ENCODE peak calls at places on chromosomes 5 and 9, in ten cellular contexts. One of them, this sample, is unnamed.

GRCh38 chr9:96140401-96141180 is 161.4 kb downstream of the HSD17B3 start:
- DNase-seq in activated T-cell treated with anti-CD3 and anti-CD28 coated beads for 1 hour: no peak
- DNase-seq in AML-193: no peak
- DNase-seq in effector memory CD8-positive, alpha-beta T cell: no peak
- DNase-seq in stimulated activated CD4-positive, alpha-beta T cell treated with anti-CD3 and anti-CD28 coated beads, Interleukin-4, amount 100 ng/mL, for 1 hour: no peak
- DNase-seq in NAMALWA: no peak
- DNase-seq in mucosa of gallbladder: peak
- DNase-seq in GDM1: no peak
- DNase-seq in activated B cell treated with CpG ODN at 0.5 μM for 24 hours: no peak
- DNase-seq in NCI-H1105: no peak
- DNase-seq in this sample: no peak

GRCh38 chr5:141914154-141914743 is 9.4 kb upstream of the DELE1 start:
- DNase-seq in NCI-H1105: peak
- DNase-seq in activated T-cell treated with anti-CD3 and anti-CD28 coated beads for 1 hour: peak
- DNase-seq in activated B cell treated with CpG ODN at 0.5 μM for 24 hours: peak
- DNase-seq in stimulated activated CD4-positive, alpha-beta T cell treated with anti-CD3 and anti-CD28 coated beads, Interleukin-4, amount 100 ng/mL, for 1 hour: peak
- DNase-seq in GDM1: no peak
- DNase-seq in NAMALWA: no peak
- DNase-seq in AML-193: peak
- DNase-seq in effector memory CD8-positive, alpha-beta T cell: no peak
- DNase-seq in mucosa of gallbladder: peak
- DNase-seq in this sample: no peak

GRCh38 chr9:138022121-138022741 is 144.6 kb downstream of the CACNA1B start:
- DNase-seq in NAMALWA: peak
- DNase-seq in AML-193: no peak
- DNase-seq in stimulated activated CD4-positive, alpha-beta T cell treated with anti-CD3 and anti-CD28 coated beads, Interleukin-4, amount 100 ng/mL, for 1 hour: no peak
- DNase-seq in NCI-H1105: no peak
- DNase-seq in mucosa of gallbladder: no peak
- DNase-seq in GDM1: no peak
- DNase-seq in activated T-cell treated with anti-CD3 and anti-CD28 coated beads for 1 hour: no peak
- DNase-seq in effector memory CD8-positive, alpha-beta T cell: no peak
- DNase-seq in activated B cell treated with CpG ODN at 0.5 μM for 24 hours: no peak
- DNase-seq in this sample: peak

GRCh38 chr5:56422060-56422762 is 189.1 kb upstream of the ANKRD55 start:
- DNase-seq in NAMALWA: no peak
- DNase-seq in activated T-cell treated with anti-CD3 and anti-CD28 coated beads for 1 hour: no peak
- DNase-seq in GDM1: no peak
- DNase-seq in AML-193: no peak
- DNase-seq in mucosa of gallbladder: peak
- DNase-seq in effector memory CD8-positive, alpha-beta T cell: no peak
- DNase-seq in activated B cell treated with CpG ODN at 0.5 μM for 24 hours: no peak
- DNase-seq in stimulated activated CD4-positive, alpha-beta T cell treated with anti-CD3 and anti-CD28 coated beads, Interleukin-4, amount 100 ng/mL, for 1 hour: no peak
- DNase-seq in NCI-H1105: no peak
- DNase-seq in this sample: no peak

GRCh38 chr5:148966937-148967336 is 95.9 kb downstream of the SH3TC2 start:
- DNase-seq in effector memory CD8-positive, alpha-beta T cell: no peak
- DNase-seq in stimulated activated CD4-positive, alpha-beta T cell treated with anti-CD3 and anti-CD28 coated beads, Interleukin-4, amount 100 ng/mL, for 1 hour: no peak
- DNase-seq in activated B cell treated with CpG ODN at 0.5 μM for 24 hours: no peak
- DNase-seq in AML-193: no peak
- DNase-seq in NAMALWA: no peak
- DNase-seq in NCI-H1105: no peak
- DNase-seq in mucosa of gallbladder: no peak
- DNase-seq in GDM1: no peak
- DNase-seq in activated T-cell treated with anti-CD3 and anti-CD28 coated beads for 1 hour: no peak
- DNase-seq in this sample: no peak

GRCh38 chr5:75337366-75338021 is 474 bp downstream of the HMGCR start:
- DNase-seq in activated T-cell treated with anti-CD3 and anti-CD28 coated beads for 1 hour: peak
- DNase-seq in NAMALWA: peak
- DNase-seq in effector memory CD8-positive, alpha-beta T cell: peak
- DNase-seq in stimulated activated CD4-positive, alpha-beta T cell treated with anti-CD3 and anti-CD28 coated beads, Interleukin-4, amount 100 ng/mL, for 1 hour: peak
- DNase-seq in NCI-H1105: no peak
- DNase-seq in AML-193: no peak
- DNase-seq in mucosa of gallbladder: no peak
- DNase-seq in activated B cell treated with CpG ODN at 0.5 μM for 24 hours: peak
- DNase-seq in GDM1: no peak
- DNase-seq in this sample: peak

GRCh38 chr9:5449521-5450359 is 602 bp upstream of the CD274 start:
- DNase-seq in GDM1: no peak
- DNase-seq in effector memory CD8-positive, alpha-beta T cell: no peak
- DNase-seq in activated T-cell treated with anti-CD3 and anti-CD28 coated beads for 1 hour: no peak
- DNase-seq in mucosa of gallbladder: no peak
- DNase-seq in activated B cell treated with CpG ODN at 0.5 μM for 24 hours: no peak
- DNase-seq in stimulated activated CD4-positive, alpha-beta T cell treated with anti-CD3 and anti-CD28 coated beads, Interleukin-4, amount 100 ng/mL, for 1 hour: no peak
- DNase-seq in NCI-H1105: no peak
- DNase-seq in NAMALWA: no peak
- DNase-seq in AML-193: peak
- DNase-seq in this sample: no peak

GRCh38 chr5:35651002-35651756 is 33.5 kb downstream of the SPEF2 start:
- DNase-seq in activated T-cell treated with anti-CD3 and anti-CD28 coated beads for 1 hour: peak
- DNase-seq in GDM1: peak
- DNase-seq in effector memory CD8-positive, alpha-beta T cell: peak
- DNase-seq in mucosa of gallbladder: peak
- DNase-seq in AML-193: peak
- DNase-seq in activated B cell treated with CpG ODN at 0.5 μM for 24 hours: no peak
- DNase-seq in NCI-H1105: no peak
- DNase-seq in stimulated activated CD4-positive, alpha-beta T cell treated with anti-CD3 and anti-CD28 coated beads, Interleukin-4, amount 100 ng/mL, for 1 hour: peak
- DNase-seq in NAMALWA: peak
- DNase-seq in this sample: no peak

GRCh38 chr9:131702911-131703310 is 37.0 kb downstream of the RAPGEF1 start:
- DNase-seq in NAMALWA: no peak
- DNase-seq in GDM1: no peak
- DNase-seq in NCI-H1105: no peak
- DNase-seq in effector memory CD8-positive, alpha-beta T cell: no peak
- DNase-seq in stimulated activated CD4-positive, alpha-beta T cell treated with anti-CD3 and anti-CD28 coated beads, Interleukin-4, amount 100 ng/mL, for 1 hour: no peak
- DNase-seq in activated T-cell treated with anti-CD3 and anti-CD28 coated beads for 1 hour: no peak
- DNase-seq in activated B cell treated with CpG ODN at 0.5 μM for 24 hours: no peak
- DNase-seq in AML-193: no peak
- DNase-seq in mucosa of gallbladder: no peak
- DNase-seq in this sample: no peak

GRCh38 chr5:43020294-43020711 is 19.8 kb downstream of the ANXA2R start:
- DNase-seq in NAMALWA: no peak
- DNase-seq in activated T-cell treated with anti-CD3 and anti-CD28 coated beads for 1 hour: no peak
- DNase-seq in stimulated activated CD4-positive, alpha-beta T cell treated with anti-CD3 and anti-CD28 coated beads, Interleukin-4, amount 100 ng/mL, for 1 hour: peak
- DNase-seq in activated B cell treated with CpG ODN at 0.5 μM for 24 hours: no peak
- DNase-seq in effector memory CD8-positive, alpha-beta T cell: no peak
- DNase-seq in NCI-H1105: peak
- DNase-seq in AML-193: peak
- DNase-seq in mucosa of gallbladder: no peak
- DNase-seq in GDM1: no peak
- DNase-seq in this sample: peak

GRCh38 chr9:113471566-113471965 is 8.0 kb downstream of the RGS3 start:
- DNase-seq in AML-193: no peak
- DNase-seq in GDM1: no peak
- DNase-seq in activated B cell treated with CpG ODN at 0.5 μM for 24 hours: no peak
- DNase-seq in effector memory CD8-positive, alpha-beta T cell: no peak
- DNase-seq in NAMALWA: no peak
- DNase-seq in NCI-H1105: no peak
- DNase-seq in mucosa of gallbladder: no peak
- DNase-seq in stimulated activated CD4-positive, alpha-beta T cell treated with anti-CD3 and anti-CD28 coated beads, Interleukin-4, amount 100 ng/mL, for 1 hour: no peak
- DNase-seq in activated T-cell treated with anti-CD3 and anti-CD28 coated beads for 1 hour: no peak
- DNase-seq in this sample: no peak

GRCh38 chr5:154679501-154679900 is 75.7 kb upstream of the LARP1 start:
- DNase-seq in AML-193: no peak
- DNase-seq in activated B cell treated with CpG ODN at 0.5 μM for 24 hours: no peak
- DNase-seq in NCI-H1105: no peak
- DNase-seq in stimulated activated CD4-positive, alpha-beta T cell treated with anti-CD3 and anti-CD28 coated beads, Interleukin-4, amount 100 ng/mL, for 1 hour: no peak
- DNase-seq in effector memory CD8-positive, alpha-beta T cell: no peak
- DNase-seq in activated T-cell treated with anti-CD3 and anti-CD28 coated beads for 1 hour: no peak
- DNase-seq in GDM1: no peak
- DNase-seq in mucosa of gallbladder: no peak
- DNase-seq in NAMALWA: no peak
- DNase-seq in this sample: no peak

GRCh38 chr5:97243352-97243751 is 60.3 kb upstream of the RIOK2 start:
- DNase-seq in activated B cell treated with CpG ODN at 0.5 μM for 24 hours: no peak
- DNase-seq in activated T-cell treated with anti-CD3 and anti-CD28 coated beads for 1 hour: no peak
- DNase-seq in NAMALWA: no peak
- DNase-seq in NCI-H1105: no peak
- DNase-seq in AML-193: no peak
- DNase-seq in stimulated activated CD4-positive, alpha-beta T cell treated with anti-CD3 and anti-CD28 coated beads, Interleukin-4, amount 100 ng/mL, for 1 hour: no peak
- DNase-seq in GDM1: no peak
- DNase-seq in effector memory CD8-positive, alpha-beta T cell: no peak
- DNase-seq in mucosa of gallbladder: no peak
- DNase-seq in this sample: no peak

GRCh38 chr5:170357853-170358497 is 31.2 kb downstream of the KCNMB1 start:
- DNase-seq in effector memory CD8-positive, alpha-beta T cell: no peak
- DNase-seq in stimulated activated CD4-positive, alpha-beta T cell treated with anti-CD3 and anti-CD28 coated beads, Interleukin-4, amount 100 ng/mL, for 1 hour: no peak
- DNase-seq in GDM1: peak
- DNase-seq in NAMALWA: no peak
- DNase-seq in activated T-cell treated with anti-CD3 and anti-CD28 coated beads for 1 hour: no peak
- DNase-seq in activated B cell treated with CpG ODN at 0.5 μM for 24 hours: no peak
- DNase-seq in NCI-H1105: no peak
- DNase-seq in mucosa of gallbladder: peak
- DNase-seq in AML-193: peak
- DNase-seq in this sample: no peak

GRCh38 chr9:114799441-114799840 is 6.4 kb downstream of the TNFSF15 start:
- DNase-seq in stimulated activated CD4-positive, alpha-beta T cell treated with anti-CD3 and anti-CD28 coated beads, Interleukin-4, amount 100 ng/mL, for 1 hour: no peak
- DNase-seq in NCI-H1105: no peak
- DNase-seq in mucosa of gallbladder: peak
- DNase-seq in effector memory CD8-positive, alpha-beta T cell: no peak
- DNase-seq in AML-193: no peak
- DNase-seq in GDM1: no peak
- DNase-seq in activated B cell treated with CpG ODN at 0.5 μM for 24 hours: no peak
- DNase-seq in NAMALWA: no peak
- DNase-seq in activated T-cell treated with anti-CD3 and anti-CD28 coated beads for 1 hour: no peak
- DNase-seq in this sample: no peak

GRCh38 chr5:132905938-132906337 is 32.5 kb downstream of the LEAP2 start:
- DNase-seq in activated B cell treated with CpG ODN at 0.5 μM for 24 hours: no peak
- DNase-seq in stimulated activated CD4-positive, alpha-beta T cell treated with anti-CD3 and anti-CD28 coated beads, Interleukin-4, amount 100 ng/mL, for 1 hour: no peak
- DNase-seq in activated T-cell treated with anti-CD3 and anti-CD28 coated beads for 1 hour: no peak
- DNase-seq in effector memory CD8-positive, alpha-beta T cell: no peak
- DNase-seq in GDM1: no peak
- DNase-seq in NAMALWA: peak
- DNase-seq in AML-193: no peak
- DNase-seq in NCI-H1105: no peak
- DNase-seq in mucosa of gallbladder: no peak
- DNase-seq in this sample: no peak

GRCh38 chr9:16871358-16872151 is 1.1 kb upstream of the BNC2 start:
- DNase-seq in GDM1: peak
- DNase-seq in effector memory CD8-positive, alpha-beta T cell: no peak
- DNase-seq in AML-193: peak
- DNase-seq in activated T-cell treated with anti-CD3 and anti-CD28 coated beads for 1 hour: no peak
- DNase-seq in activated B cell treated with CpG ODN at 0.5 μM for 24 hours: no peak
- DNase-seq in NCI-H1105: peak
- DNase-seq in NAMALWA: no peak
- DNase-seq in stimulated activated CD4-positive, alpha-beta T cell treated with anti-CD3 and anti-CD28 coated beads, Interleukin-4, amount 100 ng/mL, for 1 hour: no peak
- DNase-seq in mucosa of gallbladder: peak
- DNase-seq in this sample: no peak

GRCh38 chr5:56638061-56638621 is 177.2 kb upstream of the MAP3K1 start:
- DNase-seq in NCI-H1105: peak
- DNase-seq in activated T-cell treated with anti-CD3 and anti-CD28 coated beads for 1 hour: no peak
- DNase-seq in activated B cell treated with CpG ODN at 0.5 μM for 24 hours: no peak
- DNase-seq in effector memory CD8-positive, alpha-beta T cell: no peak
- DNase-seq in stimulated activated CD4-positive, alpha-beta T cell treated with anti-CD3 and anti-CD28 coated beads, Interleukin-4, amount 100 ng/mL, for 1 hour: no peak
- DNase-seq in AML-193: no peak
- DNase-seq in mucosa of gallbladder: peak
- DNase-seq in GDM1: no peak
- DNase-seq in NAMALWA: no peak
- DNase-seq in this sample: no peak

GRCh38 chr5:3324421-3325101 is 271.1 kb upstream of the IRX1 start:
- DNase-seq in NAMALWA: peak
- DNase-seq in GDM1: no peak
- DNase-seq in activated T-cell treated with anti-CD3 and anti-CD28 coated beads for 1 hour: no peak
- DNase-seq in activated B cell treated with CpG ODN at 0.5 μM for 24 hours: no peak
- DNase-seq in mucosa of gallbladder: no peak
- DNase-seq in stimulated activated CD4-positive, alpha-beta T cell treated with anti-CD3 and anti-CD28 coated beads, Interleukin-4, amount 100 ng/mL, for 1 hour: no peak
- DNase-seq in effector memory CD8-positive, alpha-beta T cell: no peak
- DNase-seq in AML-193: no peak
- DNase-seq in NCI-H1105: no peak
- DNase-seq in this sample: no peak

GRCh38 chr9:132789706-132790105 is 88.4 kb downstream of the AK8 start:
- DNase-seq in effector memory CD8-positive, alpha-beta T cell: no peak
- DNase-seq in activated T-cell treated with anti-CD3 and anti-CD28 coated beads for 1 hour: no peak
- DNase-seq in GDM1: peak
- DNase-seq in NCI-H1105: no peak
- DNase-seq in NAMALWA: no peak
- DNase-seq in stimulated activated CD4-positive, alpha-beta T cell treated with anti-CD3 and anti-CD28 coated beads, Interleukin-4, amount 100 ng/mL, for 1 hour: no peak
- DNase-seq in mucosa of gallbladder: no peak
- DNase-seq in activated B cell treated with CpG ODN at 0.5 μM for 24 hours: no peak
- DNase-seq in AML-193: no peak
- DNase-seq in this sample: no peak

GRCh38 chr5:135393691-135394090 is 5.3 kb downstream of the MACROH2A1 start:
- DNase-seq in activated B cell treated with CpG ODN at 0.5 μM for 24 hours: no peak
- DNase-seq in NAMALWA: no peak
- DNase-seq in effector memory CD8-positive, alpha-beta T cell: no peak
- DNase-seq in activated T-cell treated with anti-CD3 and anti-CD28 coated beads for 1 hour: no peak
- DNase-seq in stimulated activated CD4-positive, alpha-beta T cell treated with anti-CD3 and anti-CD28 coated beads, Interleukin-4, amount 100 ng/mL, for 1 hour: no peak
- DNase-seq in NCI-H1105: no peak
- DNase-seq in mucosa of gallbladder: no peak
- DNase-seq in AML-193: no peak
- DNase-seq in GDM1: no peak
- DNase-seq in this sample: no peak

GRCh38 chr5:52948418-52949076 is 40.6 kb upstream of the ITGA2 start:
- DNase-seq in activated T-cell treated with anti-CD3 and anti-CD28 coated beads for 1 hour: peak
- DNase-seq in GDM1: peak
- DNase-seq in AML-193: peak
- DNase-seq in activated B cell treated with CpG ODN at 0.5 μM for 24 hours: no peak
- DNase-seq in stimulated activated CD4-positive, alpha-beta T cell treated with anti-CD3 and anti-CD28 coated beads, Interleukin-4, amount 100 ng/mL, for 1 hour: peak
- DNase-seq in mucosa of gallbladder: peak
- DNase-seq in effector memory CD8-positive, alpha-beta T cell: peak
- DNase-seq in NAMALWA: peak
- DNase-seq in NCI-H1105: peak
- DNase-seq in this sample: peak

GRCh38 chr5:176812269-176813259 is 2.2 kb downstream of the UNC5A start:
- DNase-seq in effector memory CD8-positive, alpha-beta T cell: no peak
- DNase-seq in mucosa of gallbladder: no peak
- DNase-seq in NAMALWA: no peak
- DNase-seq in activated T-cell treated with anti-CD3 and anti-CD28 coated beads for 1 hour: no peak
- DNase-seq in AML-193: peak
- DNase-seq in activated B cell treated with CpG ODN at 0.5 μM for 24 hours: no peak
- DNase-seq in stimulated activated CD4-positive, alpha-beta T cell treated with anti-CD3 and anti-CD28 coated beads, Interleukin-4, amount 100 ng/mL, for 1 hour: no peak
- DNase-seq in GDM1: no peak
- DNase-seq in NCI-H1105: no peak
- DNase-seq in this sample: no peak

This sample was measured in NCI-H526.